ENCODE peak calls at places on chromosomes 2 and 18, in nine cellular contexts. D is GM23338, Y is neural progenitor cell, K is OCI-LY7, X is PC-3, J is MM.1S, G is hepatocyte, C is HCT116, F is SK-N-SH. S is an unnamed sample.

GRCh38 chr2:29053223-29053622 is 21.1 kb downstream of the PCARE start:
- DNase-seq in F (peak), C (peak), X (peak), K (no peak), J (no peak), D (peak), G (no peak), Y (no peak), S (no peak)

GRCh38 chr2:21245565-21245964 is 121.8 kb downstream of the TDRD15 start:
- DNase-seq in Y (no peak), C (no peak), X (no peak), F (no peak), J (no peak), G (no peak), K (no peak), D (no peak), S (no peak)

GRCh38 chr2:162732946-162733698 is 105.4 kb downstream of the KCNH7 start:
- DNase-seq in F (no peak), D (peak), G (peak), K (no peak), Y (no peak), X (peak), J (peak), C (no peak), S (no peak)

GRCh38 chr2:161004379-161004778 is 155.8 kb upstream of the TANK start:
- DNase-seq in K (no peak), J (peak), X (peak), G (no peak), F (peak), C (peak), Y (no peak), D (peak), S (peak)

GRCh38 chr2:111119004-111119846 is 1.5 kb upstream of the BCL2L11 start:
- DNase-seq in D (peak), C (no peak), K (peak), X (no peak), J (no peak), Y (peak), G (peak), F (no peak), S (peak)

GRCh38 chr2:9837451-9837850 is 5.8 kb upstream of the TAF1B start:
- DNase-seq in Y (no peak), C (no peak), K (no peak), F (no peak), D (no peak), G (no peak), X (no peak), J (no peak), S (peak)

GRCh38 chr2:45741451-45741850 is 90.0 kb downstream of the PRKCE start:
- DNase-seq in F (no peak), C (no peak), G (no peak), X (no peak), D (no peak), K (no peak), J (no peak), Y (no peak), S (peak)

GRCh38 chr18:59536181-59536580 is 161.0 kb downstream of the CCBE1 start:
- DNase-seq in F (no peak), Y (no peak), X (no peak), C (no peak), J (no peak), D (no peak), K (no peak), G (no peak), S (peak)

GRCh38 chr2:117982376-117983033 is 31.4 kb downstream of the CCDC93 start:
- DNase-seq in Y (peak), K (no peak), G (no peak), C (no peak), F (no peak), X (no peak), D (peak), J (no peak), S (no peak)

GRCh38 chr18:48020337-48021250 is 90.1 kb upstream of the SMAD2 start:
- DNase-seq in G (no peak), K (no peak), X (no peak), Y (no peak), C (no peak), J (no peak), F (no peak), D (no peak), S (no peak)

GRCh38 chr2:9971105-9971818 is 19.8 kb downstream of the GRHL1 start:
- DNase-seq in X (peak), G (no peak), J (no peak), F (no peak), K (no peak), D (no peak), Y (no peak), C (no peak), S (peak)

GRCh38 chr2:109289011-109289410 is 160.0 kb downstream of the SH3RF3 start:
- DNase-seq in K (no peak), D (no peak), Y (no peak), C (no peak), G (no peak), X (no peak), J (no peak), F (no peak), S (no peak)

GRCh38 chr2:197972017-197972416 is 167.6 kb downstream of the PLCL1 start:
- DNase-seq in K (no peak), Y (no peak), D (no peak), X (peak), J (no peak), C (no peak), F (no peak), G (peak), S (peak)

GRCh38 chr2:207176245-207176644 is 10.5 kb upstream of the KLF7 start:
- DNase-seq in D (no peak), X (no peak), K (no peak), J (no peak), C (no peak), G (no peak), F (no peak), Y (no peak), S (no peak)

GRCh38 chr2:207173651-207174050 is 7.9 kb upstream of the KLF7 start:
- DNase-seq in J (no peak), K (no peak), F (no peak), Y (no peak), D (no peak), C (no peak), X (no peak), G (no peak), S (no peak)
- TF ChIP-seq EZH2phosphoT487 in J (no peak), K (no peak), F (no peak), Y (no peak), D (no peak), C (no peak), X (no peak), G (no peak), S (no peak)

DNA sequence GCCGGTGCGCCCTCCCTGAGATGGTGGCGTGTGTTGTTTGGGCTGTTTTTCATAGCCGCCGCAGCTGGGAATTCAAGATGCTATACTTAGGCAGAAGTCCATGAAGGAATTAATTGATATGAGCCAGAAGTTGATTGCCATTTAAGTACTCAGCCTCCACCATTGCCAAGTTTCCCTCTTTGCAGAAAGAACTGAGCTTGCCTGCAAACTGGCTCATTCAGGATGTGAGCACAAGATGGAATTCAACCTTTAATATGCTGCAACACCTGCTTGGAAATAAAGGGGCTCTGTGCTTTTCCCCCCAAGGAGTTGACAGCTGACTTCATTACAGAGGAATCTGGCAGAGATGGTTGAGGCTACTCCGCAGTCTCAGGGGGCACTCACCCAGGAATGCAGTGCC is 295.5 kb downstream of the ZNF521 start:
- DNase-seq in Y (no peak), G (no peak), X (no peak), D (no peak), F (no peak), K (no peak), J (no peak), C (no peak), S (no peak)
- TF ChIP-seq EZH2phosphoT487 in Y (no peak), G (no peak), X (no peak), D (no peak), F (no peak), K (no peak), J (no peak), C (no peak), S (no peak)

GRCh38 chr2:189609423-189609816 is 28.8 kb upstream of the SLC40A1 start:
- DNase-seq in X (peak), Y (no peak), D (no peak), C (no peak), G (no peak), J (no peak), F (no peak), K (no peak), S (peak)
- TF ChIP-seq EZH2phosphoT487 in X (no peak), Y (no peak), D (no peak), C (no peak), G (no peak), J (no peak), F (no peak), K (no peak), S (no peak)

DNA sequence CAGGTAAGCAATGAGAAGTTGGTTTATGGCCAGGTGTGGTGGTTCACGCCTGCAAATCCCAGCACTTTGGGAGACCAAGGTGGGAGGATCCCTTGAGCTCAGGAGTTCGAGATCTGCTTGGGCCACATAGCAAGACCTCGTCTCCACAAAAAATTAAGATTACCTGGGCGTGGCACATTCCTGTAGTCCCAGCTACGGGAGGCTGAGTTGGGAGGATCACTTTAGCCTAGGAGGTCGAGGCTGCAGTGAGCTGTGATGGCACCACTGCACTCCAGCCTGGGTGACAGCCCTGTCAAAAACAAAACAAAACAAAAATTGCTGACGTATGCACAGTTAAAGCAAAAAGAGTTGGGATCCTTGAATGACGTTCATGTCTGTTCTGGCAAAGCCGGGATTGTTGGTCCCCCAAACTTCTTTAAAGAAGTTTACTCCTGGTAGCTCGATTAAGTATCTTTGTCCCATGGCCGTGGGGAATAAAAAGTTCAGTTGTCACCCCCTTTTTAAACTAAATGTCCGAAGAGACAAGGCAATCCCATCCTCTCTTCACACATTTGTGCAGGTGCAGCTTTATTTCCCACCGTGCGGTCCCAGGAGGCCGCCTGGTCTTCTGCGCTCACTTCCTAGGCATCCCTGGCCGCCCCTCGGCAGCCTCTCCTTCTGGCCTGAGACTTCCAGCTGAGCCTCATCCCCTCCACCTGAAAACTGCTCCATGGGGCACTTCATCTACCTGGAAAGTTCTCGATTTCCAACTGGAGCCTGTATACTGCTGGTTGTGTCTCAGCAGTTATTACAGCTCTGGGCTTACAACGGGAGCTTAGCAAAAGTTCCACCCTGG is 761 bp upstream of the SPOPL start:
- DNase-seq in Y (no peak), G (no peak), C (no peak), J (peak), F (peak), X (no peak), K (no peak), D (no peak), S (no peak)
- TF ChIP-seq EZH2phosphoT487 in Y (no peak), G (no peak), C (no peak), J (no peak), F (no peak), X (no peak), K (no peak), D (no peak), S (no peak)